ENCODE peak calls at places on chromosome 21, in eight cellular contexts. One of them, this sample, is unnamed.

GRCh38 chr21:34100789-34101188 is 27.4 kb downstream of the MRPS6 start:
- DNase-seq in H54: no peak
- DNase-seq in ovary: no peak
- DNase-seq in A549: no peak
- DNase-seq in endothelial cell of umbilical vein: no peak
- DNase-seq in transverse colon: no peak
- DNase-seq in spleen: no peak
- DNase-seq in upper lobe of left lung: no peak
- DNase-seq in this sample: no peak

GRCh38 chr21:40331182-40331581 is 463.9 kb downstream of the PCP4 start:
- DNase-seq in H54: no peak
- DNase-seq in ovary: no peak
- DNase-seq in A549: no peak
- DNase-seq in endothelial cell of umbilical vein: no peak
- DNase-seq in transverse colon: no peak
- DNase-seq in spleen: no peak
- DNase-seq in upper lobe of left lung: no peak
- DNase-seq in this sample: no peak

GRCh38 chr21:26842976-26843911 is 2.0 kb downstream of the ADAMTS1 start:
- DNase-seq in H54: peak; percentile 92
- DNase-seq in ovary: peak; percentile 96
- DNase-seq in A549: peak; percentile 67
- DNase-seq in endothelial cell of umbilical vein: peak; percentile 94
- DNase-seq in transverse colon: peak; percentile 87
- DNase-seq in spleen: peak; percentile 80
- DNase-seq in upper lobe of left lung: peak; percentile 89
- DNase-seq in this sample: peak; percentile 85

GRCh38 chr21:33309778-33310177 is 15.0 kb upstream of the IFNAR1 start:
- DNase-seq in H54: no peak
- DNase-seq in ovary: no peak
- DNase-seq in A549: no peak
- DNase-seq in endothelial cell of umbilical vein: no peak
- DNase-seq in transverse colon: no peak
- DNase-seq in spleen: no peak
- DNase-seq in upper lobe of left lung: no peak
- DNase-seq in this sample: peak; percentile 1

GRCh38 chr21:43697758-43698643 is 20.9 kb upstream of the PDXK start:
- DNase-seq in H54: no peak
- DNase-seq in ovary: no peak
- DNase-seq in A549: no peak
- DNase-seq in endothelial cell of umbilical vein: no peak
- DNase-seq in transverse colon: no peak
- DNase-seq in spleen: peak; percentile 35
- DNase-seq in upper lobe of left lung: no peak
- DNase-seq in this sample: no peak

GRCh38 chr21:43932005-43932404 is 67.0 kb downstream of the AGPAT3 start:
- DNase-seq in H54: no peak
- DNase-seq in ovary: no peak
- DNase-seq in A549: no peak
- DNase-seq in endothelial cell of umbilical vein: no peak
- DNase-seq in transverse colon: no peak
- DNase-seq in spleen: no peak
- DNase-seq in upper lobe of left lung: no peak
- DNase-seq in this sample: no peak

GRCh38 chr21:33817136-33817535 is 98.5 kb downstream of the ATP5PO start:
- DNase-seq in H54: no peak
- DNase-seq in ovary: no peak
- DNase-seq in A549: no peak
- DNase-seq in endothelial cell of umbilical vein: no peak
- DNase-seq in transverse colon: no peak
- DNase-seq in spleen: no peak
- DNase-seq in upper lobe of left lung: no peak
- DNase-seq in this sample: no peak

GRCh38 chr21:14869984-14870840 is 194.6 kb downstream of the NRIP1 start:
- DNase-seq in H54: no peak
- DNase-seq in ovary: no peak
- DNase-seq in A549: no peak
- DNase-seq in endothelial cell of umbilical vein: no peak
- DNase-seq in transverse colon: no peak
- DNase-seq in spleen: no peak
- DNase-seq in upper lobe of left lung: no peak
- DNase-seq in this sample: no peak

GRCh38 chr21:17789085-17789484 is 30.1 kb downstream of the C21orf91 start:
- DNase-seq in H54: no peak
- DNase-seq in ovary: no peak
- DNase-seq in A549: no peak
- DNase-seq in endothelial cell of umbilical vein: no peak
- DNase-seq in transverse colon: no peak
- DNase-seq in spleen: no peak
- DNase-seq in upper lobe of left lung: no peak
- DNase-seq in this sample: no peak

GRCh38 chr21:17921579-17922530 is 102.7 kb upstream of the C21orf91 start:
- DNase-seq in H54: no peak
- DNase-seq in ovary: no peak
- DNase-seq in A549: no peak
- DNase-seq in endothelial cell of umbilical vein: peak; percentile 28
- DNase-seq in transverse colon: no peak
- DNase-seq in spleen: no peak
- DNase-seq in upper lobe of left lung: no peak
- DNase-seq in this sample: peak; percentile 15

GRCh38 chr21:35227774-35228173 is 178.7 kb upstream of the RUNX1 start:
- DNase-seq in H54: no peak
- DNase-seq in ovary: no peak
- DNase-seq in A549: no peak
- DNase-seq in endothelial cell of umbilical vein: no peak
- DNase-seq in transverse colon: peak; percentile 41
- DNase-seq in spleen: no peak
- DNase-seq in upper lobe of left lung: no peak
- DNase-seq in this sample: no peak

GRCh38 chr21:35257413-35257812 is 208.3 kb upstream of the RUNX1 start:
- DNase-seq in H54: no peak
- DNase-seq in ovary: no peak
- DNase-seq in A549: peak; percentile 60
- DNase-seq in endothelial cell of umbilical vein: peak; percentile 97
- DNase-seq in transverse colon: peak; percentile 51
- DNase-seq in spleen: no peak
- DNase-seq in upper lobe of left lung: peak; percentile 53
- DNase-seq in this sample: peak; percentile 44

GRCh38 chr21:34933609-34934345 is 115.3 kb downstream of the RUNX1 start:
- DNase-seq in H54: no peak
- DNase-seq in ovary: no peak
- DNase-seq in A549: no peak
- DNase-seq in endothelial cell of umbilical vein: no peak
- DNase-seq in transverse colon: no peak
- DNase-seq in spleen: peak; percentile 67
- DNase-seq in upper lobe of left lung: no peak
- DNase-seq in this sample: no peak

GRCh38 chr21:46253610-46254124 is 25.1 kb upstream of the LSS start:
- DNase-seq in H54: no peak
- DNase-seq in ovary: no peak
- DNase-seq in A549: no peak
- DNase-seq in endothelial cell of umbilical vein: peak; percentile 7
- DNase-seq in transverse colon: no peak
- DNase-seq in spleen: no peak
- DNase-seq in upper lobe of left lung: no peak
- DNase-seq in this sample: no peak

GRCh38 chr21:14591882-14592281 is 45.8 kb upstream of the SAMSN1 start:
- DNase-seq in H54: no peak
- DNase-seq in ovary: no peak
- DNase-seq in A549: no peak
- DNase-seq in endothelial cell of umbilical vein: peak; percentile 58
- DNase-seq in transverse colon: no peak
- DNase-seq in spleen: no peak
- DNase-seq in upper lobe of left lung: peak; percentile 72
- DNase-seq in this sample: no peak

GRCh38 chr21:15400905-15401304 is 328.9 kb upstream of the USP25 start:
- DNase-seq in H54: no peak
- DNase-seq in ovary: no peak
- DNase-seq in A549: no peak
- DNase-seq in endothelial cell of umbilical vein: peak; percentile 2
- DNase-seq in transverse colon: no peak
- DNase-seq in spleen: no peak
- DNase-seq in upper lobe of left lung: no peak
- DNase-seq in this sample: no peak

GRCh38 chr21:33813832-33814231 is 101.8 kb downstream of the ATP5PO start:
- DNase-seq in H54: no peak
- DNase-seq in ovary: no peak
- DNase-seq in A549: no peak
- DNase-seq in endothelial cell of umbilical vein: no peak
- DNase-seq in transverse colon: no peak
- DNase-seq in spleen: no peak
- DNase-seq in upper lobe of left lung: no peak
- DNase-seq in this sample: no peak

GRCh38 chr21:34180826-34181359 is 107.5 kb downstream of the MRPS6 start:
- DNase-seq in H54: no peak
- DNase-seq in ovary: no peak
- DNase-seq in A549: no peak
- DNase-seq in endothelial cell of umbilical vein: no peak
- DNase-seq in transverse colon: no peak
- DNase-seq in spleen: no peak
- DNase-seq in upper lobe of left lung: no peak
- DNase-seq in this sample: no peak

GRCh38 chr21:15203740-15204139 is 138.9 kb upstream of the NRIP1 start:
- DNase-seq in H54: no peak
- DNase-seq in ovary: no peak
- DNase-seq in A549: no peak
- DNase-seq in endothelial cell of umbilical vein: no peak
- DNase-seq in transverse colon: no peak
- DNase-seq in spleen: no peak
- DNase-seq in upper lobe of left lung: no peak
- DNase-seq in this sample: no peak

GRCh38 chr21:36698160-36699025 is 522 bp upstream of the SIM2 start:
- DNase-seq in H54: no peak
- DNase-seq in ovary: no peak
- DNase-seq in A549: peak; percentile 62
- DNase-seq in endothelial cell of umbilical vein: no peak
- DNase-seq in transverse colon: no peak
- DNase-seq in spleen: no peak
- DNase-seq in upper lobe of left lung: no peak
- DNase-seq in this sample: no peak
- TF ChIP-seq POLR2A in H54: no peak
- TF ChIP-seq POLR2A in ovary: no peak
- TF ChIP-seq POLR2A in A549: no peak
- TF ChIP-seq POLR2A in endothelial cell of umbilical vein: no peak
- TF ChIP-seq POLR2A in transverse colon: no peak
- TF ChIP-seq POLR2A in spleen: no peak
- TF ChIP-seq POLR2A in upper lobe of left lung: no peak
- TF ChIP-seq POLR2A in this sample: no peak

GRCh38 chr21:38500073-38500472 is 1.8 kb upstream of the ERG start:
- DNase-seq in H54: no peak
- DNase-seq in ovary: no peak
- DNase-seq in A549: no peak
- DNase-seq in endothelial cell of umbilical vein: peak; percentile 62
- DNase-seq in transverse colon: no peak
- DNase-seq in spleen: no peak
- DNase-seq in upper lobe of left lung: no peak
- DNase-seq in this sample: no peak

GRCh38 chr21:38499296-38499695 is 1.0 kb upstream of the ERG start:
- DNase-seq in H54: no peak
- DNase-seq in ovary: no peak
- DNase-seq in A549: no peak
- DNase-seq in endothelial cell of umbilical vein: peak; percentile 96
- DNase-seq in transverse colon: no peak
- DNase-seq in spleen: no peak
- DNase-seq in upper lobe of left lung: no peak
- DNase-seq in this sample: no peak

GRCh38 chr21:38495242-38495641 is 3.0 kb downstream of the ERG start:
- DNase-seq in H54: no peak
- DNase-seq in ovary: no peak
- DNase-seq in A549: no peak
- DNase-seq in endothelial cell of umbilical vein: no peak
- DNase-seq in transverse colon: no peak
- DNase-seq in spleen: no peak
- DNase-seq in upper lobe of left lung: no peak
- DNase-seq in this sample: no peak

GRCh38 chr21:38496224-38496623 is 2.1 kb downstream of the ERG start:
- DNase-seq in H54: no peak
- DNase-seq in ovary: no peak
- DNase-seq in A549: no peak
- DNase-seq in endothelial cell of umbilical vein: peak; percentile 71
- DNase-seq in transverse colon: no peak
- DNase-seq in spleen: no peak
- DNase-seq in upper lobe of left lung: no peak
- DNase-seq in this sample: no peak

DNA sequence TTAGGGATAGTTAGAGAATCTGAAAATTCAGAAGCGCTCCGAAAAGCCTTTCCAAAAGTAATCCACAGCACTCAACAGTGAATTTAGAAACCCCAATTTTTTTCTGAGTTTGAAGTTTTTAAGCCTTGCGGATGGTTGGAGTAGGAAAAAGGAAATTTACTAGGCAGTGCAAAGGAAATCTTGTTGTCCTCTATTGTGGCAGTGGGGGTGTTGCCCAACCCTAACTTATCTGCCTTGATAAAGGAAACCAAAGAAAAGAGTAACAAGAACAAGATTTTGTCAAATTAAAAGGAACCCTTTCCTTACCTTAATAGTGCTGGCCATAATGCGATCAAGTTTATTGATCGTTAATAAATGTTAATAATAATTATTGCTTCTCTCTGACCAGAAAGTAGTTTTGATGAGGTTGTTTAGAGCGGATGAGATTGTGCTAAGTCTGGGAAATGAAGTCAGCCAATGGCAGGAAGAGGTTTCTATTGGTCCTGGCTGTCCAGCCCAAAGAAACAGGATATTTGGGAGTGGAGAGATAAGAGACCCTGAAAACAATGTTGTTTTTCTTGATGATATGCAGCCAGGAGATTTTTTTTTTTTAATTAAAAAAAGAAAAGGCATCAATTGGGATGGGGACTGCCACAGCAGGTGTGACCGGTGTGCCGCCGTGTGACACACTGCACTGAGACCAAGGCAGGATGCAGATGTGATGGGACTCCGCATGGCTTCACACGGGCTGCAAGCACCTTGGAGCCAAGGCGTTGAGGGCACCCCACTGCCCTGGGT is at the start of gene ERG:
- DNase-seq in H54: no peak
- DNase-seq in ovary: no peak
- DNase-seq in A549: no peak
- DNase-seq in endothelial cell of umbilical vein: peak; percentile 94
- DNase-seq in transverse colon: no peak
- DNase-seq in spleen: peak; percentile 84
- DNase-seq in upper lobe of left lung: no peak
- DNase-seq in this sample: no peak
- TF ChIP-seq POLR2A in H54: no peak
- TF ChIP-seq POLR2A in ovary: no peak
- TF ChIP-seq POLR2A in A549: no peak
- TF ChIP-seq POLR2A in endothelial cell of umbilical vein: peak; percentile 69
- TF ChIP-seq POLR2A in transverse colon: no peak
- TF ChIP-seq POLR2A in spleen: no peak
- TF ChIP-seq POLR2A in upper lobe of left lung: no peak
- TF ChIP-seq POLR2A in this sample: no peak

GRCh38 chr21:42056996-42057689 is 14.0 kb upstream of the UMODL1 start:
- DNase-seq in H54: no peak
- DNase-seq in ovary: no peak
- DNase-seq in A549: no peak
- DNase-seq in endothelial cell of umbilical vein: peak; percentile 61
- DNase-seq in transverse colon: peak; percentile 81
- DNase-seq in spleen: peak; percentile 68
- DNase-seq in upper lobe of left lung: peak; percentile 81
- DNase-seq in this sample: peak; percentile 93
- TF ChIP-seq POLR2A in H54: no peak
- TF ChIP-seq POLR2A in ovary: no peak
- TF ChIP-seq POLR2A in A549: no peak
- TF ChIP-seq POLR2A in endothelial cell of umbilical vein: no peak
- TF ChIP-seq POLR2A in transverse colon: no peak
- TF ChIP-seq POLR2A in spleen: no peak
- TF ChIP-seq POLR2A in upper lobe of left lung: no peak
- TF ChIP-seq POLR2A in this sample: no peak

GRCh38 chr21:42111811-42112210 is 40.7 kb downstream of the UMODL1 start:
- DNase-seq in H54: no peak
- DNase-seq in ovary: no peak
- DNase-seq in A549: no peak
- DNase-seq in endothelial cell of umbilical vein: no peak
- DNase-seq in transverse colon: no peak
- DNase-seq in spleen: peak; percentile 71
- DNase-seq in upper lobe of left lung: no peak
- DNase-seq in this sample: no peak
- TF ChIP-seq POLR2A in H54: no peak
- TF ChIP-seq POLR2A in ovary: no peak
- TF ChIP-seq POLR2A in A549: no peak
- TF ChIP-seq POLR2A in endothelial cell of umbilical vein: no peak
- TF ChIP-seq POLR2A in transverse colon: no peak
- TF ChIP-seq POLR2A in spleen: no peak
- TF ChIP-seq POLR2A in upper lobe of left lung: no peak
- TF ChIP-seq POLR2A in this sample: no peak

This sample was measured in prostate gland.